ENCODE peak calls at places on chromosomes 11 and 22, in four cellular contexts. Q is K562, D is HepG2, A is WTC11. Z is an unnamed sample.

GRCh38 chr11:118908931-118909618 is 16.7 kb downstream of the BCL9L start:
- DNase-seq in A (peak), Q (no peak), D (no peak), Z (peak)

GRCh38 chr11:61756452-61757212 is 4.2 kb downstream of the MYRF start:
- DNase-seq in Q (peak), A (no peak), D (peak), Z (peak)

GRCh38 chr22:22111267-22111751 is 128.7 kb upstream of the TOP3B start:
- DNase-seq in A (no peak), Q (peak), D (no peak), Z (peak)

GRCh38 chr11:96393753-96394348 is 4.0 kb downstream of the JRKL start:
- DNase-seq in D (peak), A (no peak), Q (peak), Z (peak)

GRCh38 chr11:31254411-31254810 is 115.1 kb downstream of the DCDC1 start:
- DNase-seq in Q (no peak), D (no peak), A (no peak), Z (no peak)

GRCh38 chr11:128400382-128401203 is 186.8 kb downstream of the ETS1 start:
- DNase-seq in D (no peak), A (no peak), Q (no peak), Z (no peak)

GRCh38 chr22:31244044-31244942 is 32.2 kb downstream of the LIMK2 start:
- DNase-seq in Q (no peak), A (peak), D (peak), Z (peak)

GRCh38 chr22:49770454-49771265 is 57.0 kb downstream of the BRD1 start:
- DNase-seq in Q (no peak), D (no peak), A (no peak), Z (no peak)

GRCh38 chr22:27397036-27397947 is 404.3 kb downstream of the MN1 start:
- DNase-seq in D (no peak), A (no peak), Q (no peak), Z (no peak)

GRCh38 chr11:133669371-133670046 is 137.2 kb upstream of the OPCML start:
- DNase-seq in D (no peak), A (peak), Q (no peak), Z (no peak)

GRCh38 chr11:109957601-109958000 is 135.6 kb upstream of the ZC3H12C start:
- DNase-seq in A (no peak), D (no peak), Q (no peak), Z (no peak)

GRCh38 chr11:103528596-103528995 is 419.4 kb downstream of the DYNC2H1 start:
- DNase-seq in Q (no peak), A (no peak), D (no peak), Z (no peak)

GRCh38 chr11:116420770-116421528 is 351.8 kb downstream of the BUD13 start:
- DNase-seq in D (no peak), A (no peak), Q (no peak), Z (no peak)

GRCh38 chr11:124277809-124278208 is 21.6 kb downstream of the OR8G5 start:
- DNase-seq in A (no peak), Q (no peak), D (no peak), Z (no peak)

GRCh38 chr11:34358666-34359547 is 1.1 kb upstream of the ABTB2 start:
- DNase-seq in D (peak), Q (peak), A (peak), Z (peak)

GRCh38 chr11:66081505-66081904 is 11.4 kb downstream of the PACS1 start:
- DNase-seq in A (no peak), D (no peak), Q (no peak), Z (no peak)

GRCh38 chr11:10328314-10329090 is 23.6 kb downstream of the ADM start:
- DNase-seq in Q (no peak), D (no peak), A (no peak), Z (no peak)

GRCh38 chr11:111999111-111999510 is 26.1 kb upstream of the DLAT start:
- DNase-seq in D (no peak), Q (no peak), A (no peak), Z (no peak)

GRCh38 chr11:8060801-8061554 is 20.0 kb upstream of the TUB start:
- DNase-seq in A (no peak), D (no peak), Q (no peak), Z (no peak)

GRCh38 chr22:17945851-17946690 is 78.3 kb downstream of the MICAL3 start:
- DNase-seq in Q (no peak), A (no peak), D (no peak), Z (no peak)

GRCh38 chr11:112481893-112482292 is 221.2 kb upstream of the PLET1 start:
- DNase-seq in A (no peak), Q (no peak), D (no peak), Z (no peak)

GRCh38 chr11:115665958-115666357 is 161.7 kb upstream of the CADM1 start:
- DNase-seq in A (no peak), Q (no peak), D (no peak), Z (no peak)

GRCh38 chr11:69051381-69052342 is 2.9 kb downstream of the TPCN2 start:
- DNase-seq in A (no peak), D (no peak), Q (no peak), Z (no peak)

GRCh38 chr11:70699294-70700221 is 301.2 kb downstream of the CTTN start:
- DNase-seq in D (peak), Q (peak), A (peak), Z (no peak)

GRCh38 chr11:72228229-72228843 is 3.8 kb downstream of the INPPL1 start:
- DNase-seq in A (no peak), Q (no peak), D (no peak), Z (no peak)

GRCh38 chr22:50169774-50170341 is 673 bp upstream of the PANX2 start:
- DNase-seq in A (no peak), Q (peak), D (no peak), Z (no peak)

GRCh38 chr11:120137187-120137610 is 714 bp downstream of the TRIM29 start:
- DNase-seq in Q (no peak), A (no peak), D (no peak), Z (no peak)

GRCh38 chr11:1933416-1934325 is 13.5 kb upstream of the MRPL23 start:
- DNase-seq in D (no peak), Q (no peak), A (no peak), Z (no peak)

GRCh38 chr11:8832571-8833260 is 78.3 kb upstream of the AKIP1 start:
- DNase-seq in Q (no peak), A (peak), D (no peak), Z (no peak)

GRCh38 chr11:64627371-64627770 is 36.4 kb downstream of the SLC22A12 start:
- DNase-seq in A (no peak), Q (no peak), D (no peak), Z (no peak)
- TF ChIP-seq NR3C1 in A (no peak), Q (no peak), D (no peak), Z (no peak)

GRCh38 chr11:94537051-94537600 is 6.6 kb upstream of the FUT4 start:
- DNase-seq in A (no peak), Q (no peak), D (no peak), Z (peak)

GRCh38 chr11:94536386-94536785 is 7.3 kb upstream of the FUT4 start:
- DNase-seq in D (no peak), Q (no peak), A (no peak), Z (no peak)

GRCh38 chr11:94544582-94544831 is 786 bp downstream of the FUT4 start:
- DNase-seq in A (no peak), D (no peak), Q (no peak), Z (no peak)

GRCh38 chr11:94543695-94544581 is at the start of gene FUT4:
- DNase-seq in Q (peak), A (peak), D (peak), Z (peak)

DNA sequence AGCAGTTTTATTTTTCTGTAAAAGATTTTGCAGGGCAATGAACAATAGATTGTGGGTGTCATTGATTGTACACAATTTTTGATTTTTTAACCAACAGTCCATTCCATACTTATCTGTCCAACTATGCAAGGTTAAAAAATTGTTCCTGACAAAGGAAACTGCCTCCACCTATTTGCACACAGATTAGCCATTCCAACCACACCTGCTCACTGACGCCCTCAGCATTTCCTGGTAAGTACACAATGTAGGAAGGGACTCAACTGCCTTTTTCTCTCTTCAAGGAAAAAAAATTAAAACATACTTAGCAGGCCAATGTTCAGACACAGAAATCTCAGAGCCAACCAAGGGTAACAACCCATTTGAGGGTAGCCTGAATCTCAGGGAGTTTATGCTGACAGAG is 4.3 kb upstream of the FUT4 start:
- DNase-seq in Q (no peak), A (no peak), D (no peak), Z (no peak)
- TF ChIP-seq NR3C1 in Q (no peak), A (no peak), D (no peak), Z (no peak)

GRCh38 chr11:117859061-117859460 is 17.4 kb downstream of the FXYD6 start:
- DNase-seq in Q (no peak), A (no peak), D (no peak), Z (no peak)

GRCh38 chr11:117857734-117858369 is 18.6 kb downstream of the FXYD6 start:
- DNase-seq in A (no peak), Q (no peak), D (no peak), Z (no peak)

GRCh38 chr11:117856892-117857291 is 19.6 kb downstream of the FXYD6 start:
- DNase-seq in A (no peak), Q (no peak), D (no peak), Z (no peak)

GRCh38 chr11:117855452-117855851 is 21.0 kb downstream of the FXYD6 start:
- DNase-seq in A (no peak), Q (no peak), D (no peak), Z (no peak)

GRCh38 chr11:117856252-117856651 is 20.2 kb downstream of the FXYD6 start:
- DNase-seq in Q (no peak), A (no peak), D (no peak), Z (no peak)
- TF ChIP-seq NR3C1 in Q (no peak), A (no peak), D (no peak), Z (no peak)

GRCh38 chr11:86482684-86483083 is 108.0 kb downstream of the CCDC81 start:
- DNase-seq in A (no peak), D (no peak), Q (no peak), Z (no peak)
- TF ChIP-seq NR3C1 in A (no peak), D (no peak), Q (no peak), Z (no peak)

GRCh38 chr22:45259754-45260394 is 19.2 kb upstream of the KIAA0930 start:
- DNase-seq in D (no peak), Q (no peak), A (no peak), Z (no peak)

GRCh38 chr22:45253039-45253641 is 12.4 kb upstream of the KIAA0930 start:
- DNase-seq in Q (no peak), D (no peak), A (no peak), Z (no peak)

GRCh38 chr22:45254388-45254787 is 13.7 kb upstream of the KIAA0930 start:
- DNase-seq in Q (no peak), A (no peak), D (no peak), Z (no peak)

GRCh38 chr22:45251828-45252227 is 11.1 kb upstream of the KIAA0930 start:
- DNase-seq in D (no peak), A (no peak), Q (no peak), Z (no peak)

DNA sequence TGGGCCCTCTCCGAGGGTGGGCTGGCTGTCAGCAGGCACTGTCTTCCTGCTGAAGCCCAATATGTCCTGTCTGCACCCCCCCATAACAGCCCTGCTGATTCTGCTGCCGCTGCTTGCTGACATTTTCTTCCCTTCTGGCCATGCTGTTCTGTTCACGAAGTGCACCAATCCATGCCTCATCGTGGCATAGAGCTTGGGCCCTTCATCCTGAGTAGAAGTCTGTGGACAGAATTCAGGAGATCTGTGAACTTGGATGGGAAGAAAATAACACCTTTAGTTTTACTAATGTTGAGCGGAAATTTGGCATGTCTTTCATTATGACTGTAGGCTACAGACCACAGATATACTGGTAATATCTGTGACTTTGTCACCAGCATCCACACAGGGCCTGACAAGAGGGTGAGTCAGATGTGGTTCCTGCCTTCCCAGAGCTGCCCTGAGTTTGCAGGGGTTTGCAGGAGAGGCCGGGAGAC is 14.1 kb upstream of the KIAA0930 start:
- DNase-seq in Q (no peak), D (no peak), A (no peak), Z (no peak)
- TF ChIP-seq NR3C1 in Q (no peak), D (no peak), A (no peak), Z (no peak)

Z was measured in A549.